ENCODE peak calls at places on chromosomes 16 and 17, in seven cellular contexts. N is body of pancreas, P is right lobe of liver, V is A549, A is HCT116, D is prostate gland, M is tibial nerve. H is an unnamed sample.
A peak's percentile ranks its signal among the peaks of the same experiment; 100 is the strongest.

GRCh38 chr17:60107526-60108257 is 29.0 kb upstream of the HEATR6 start:
- DNase-seq in V (peak; percentile 55), M (no peak), N (no peak), A (no peak), D (peak; percentile 1), P (no peak), H (no peak)

GRCh38 chr17:77869041-77869595 is 89.4 kb upstream of the TNRC6C start:
- DNase-seq in P (no peak), N (no peak), M (no peak), A (no peak), V (no peak), D (no peak), H (no peak)

GRCh38 chr17:4542003-4542725 is 13.0 kb downstream of the MYBBP1A start:
- DNase-seq in A (no peak), M (no peak), D (no peak), N (peak; percentile 15), V (no peak), P (no peak), H (no peak)

GRCh38 chr17:6279659-6280058 is 155.3 kb downstream of the AIPL1 start:
- DNase-seq in A (peak; percentile 56), M (no peak), V (peak; percentile 51), P (no peak), D (peak; percentile 33), N (peak; percentile 21), H (no peak)

GRCh38 chr16:919658-920631 is 50.8 kb downstream of the LMF1 start:
- DNase-seq in P (no peak), A (no peak), V (no peak), M (no peak), D (no peak), N (no peak), H (no peak)

GRCh38 chr16:82034981-82035612 is at the start of gene HSD17B2:
- DNase-seq in A (no peak), N (no peak), V (peak; percentile 24), D (no peak), M (no peak), P (peak; percentile 72), H (no peak)

GRCh38 chr17:74759941-74760340 is 11.5 kb downstream of the NHERF1 start:
- DNase-seq in M (no peak), N (peak; percentile 78), P (no peak), D (peak; percentile 85), A (no peak), V (no peak), H (no peak)

GRCh38 chr16:50244504-50245416 is 21.6 kb upstream of the ADCY7 start:
- DNase-seq in N (no peak), D (no peak), A (no peak), M (no peak), P (no peak), V (no peak), H (no peak)

GRCh38 chr17:82520041-82520910 is 744 bp downstream of the FOXK2 start:
- DNase-seq in D (no peak), V (no peak), A (no peak), M (no peak), N (peak; percentile 25), P (peak; percentile 54), H (no peak)

GRCh38 chr16:46920402-46921068 is 36.4 kb downstream of the GPT2 start:
- DNase-seq in M (no peak), P (no peak), A (peak; percentile 10), D (peak; percentile 83), N (peak; percentile 94), V (no peak), H (no peak)

GRCh38 chr17:31699281-31699680 is 159.8 kb downstream of the COPRS start:
- DNase-seq in N (no peak), A (no peak), M (no peak), D (no peak), P (peak; percentile 46), V (no peak), H (no peak)

GRCh38 chr17:50916026-50916707 is 50.0 kb upstream of the TOB1 start:
- DNase-seq in D (no peak), N (no peak), A (no peak), P (no peak), V (no peak), M (no peak), H (no peak)

GRCh38 chr16:372584-372983 is 2.2 kb upstream of the MRPL28 start:
- DNase-seq in V (no peak), M (no peak), A (no peak), N (no peak), D (no peak), P (no peak), H (no peak)

GRCh38 chr17:40827746-40828453 is 5.5 kb upstream of the KRT10 start:
- DNase-seq in D (no peak), A (peak; percentile 80), V (peak; percentile 36), M (no peak), P (no peak), N (no peak), H (no peak)

GRCh38 chr16:11094075-11094593 is 149.8 kb downstream of the CLEC16A start:
- DNase-seq in A (peak; percentile 77), M (no peak), D (no peak), P (no peak), N (no peak), V (no peak), H (no peak)

GRCh38 chr17:43006639-43007551 is at the start of gene IFI35:
- DNase-seq in M (peak; percentile 80), A (peak; percentile 42), N (peak; percentile 86), D (peak; percentile 85), P (peak; percentile 88), V (peak; percentile 85), H (peak; percentile 98)
- TF ChIP-seq POLR2A in M (peak; percentile 43), A (no peak), N (peak; percentile 85), D (peak; percentile 41), P (peak; percentile 57), V (peak; percentile 41), H (no peak)

GRCh38 chr17:14204546-14204945 is 32.1 kb downstream of the CDRT15 start:
- DNase-seq in A (no peak), M (no peak), D (no peak), P (no peak), V (no peak), N (no peak), H (no peak)

GRCh38 chr17:14202388-14203166 is 34.1 kb downstream of the CDRT15 start:
- DNase-seq in N (no peak), D (no peak), A (no peak), V (no peak), P (no peak), M (no peak), H (no peak)

GRCh38 chr17:14201595-14201994 is 35.1 kb downstream of the CDRT15 start:
- DNase-seq in M (no peak), V (no peak), D (no peak), P (no peak), A (no peak), N (no peak), H (no peak)

GRCh38 chr17:14204084-14204483 is 32.6 kb downstream of the CDRT15 start:
- DNase-seq in P (no peak), M (no peak), N (no peak), V (no peak), D (no peak), A (no peak), H (no peak)

DNA sequence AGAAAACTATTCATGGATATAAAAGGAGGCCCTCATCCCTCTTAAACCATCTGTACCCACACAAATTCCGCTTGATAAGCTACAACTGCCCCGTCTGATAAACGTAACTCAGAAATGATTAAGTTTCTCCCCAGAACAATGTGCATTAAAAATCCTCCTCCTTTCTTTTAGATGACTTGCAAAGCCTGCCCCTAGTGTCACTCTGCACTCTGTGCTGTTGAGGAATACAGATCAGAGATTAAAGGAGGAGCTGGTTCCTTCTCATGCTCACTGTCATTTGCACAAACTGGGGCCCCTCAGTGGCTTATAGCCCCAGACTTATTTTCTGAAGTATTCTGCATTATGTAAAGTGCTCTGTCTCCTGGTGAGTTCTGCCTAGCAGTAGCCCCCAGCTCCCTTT is 33.3 kb downstream of the CDRT15 start:
- DNase-seq in V (no peak), D (no peak), M (no peak), N (no peak), A (no peak), P (no peak), H (no peak)
- TF ChIP-seq CTCF in V (peak; percentile 6), D (no peak), M (no peak), N (peak; percentile 10), A (peak; percentile 42), P (peak; percentile 17), H (no peak)

DNA sequence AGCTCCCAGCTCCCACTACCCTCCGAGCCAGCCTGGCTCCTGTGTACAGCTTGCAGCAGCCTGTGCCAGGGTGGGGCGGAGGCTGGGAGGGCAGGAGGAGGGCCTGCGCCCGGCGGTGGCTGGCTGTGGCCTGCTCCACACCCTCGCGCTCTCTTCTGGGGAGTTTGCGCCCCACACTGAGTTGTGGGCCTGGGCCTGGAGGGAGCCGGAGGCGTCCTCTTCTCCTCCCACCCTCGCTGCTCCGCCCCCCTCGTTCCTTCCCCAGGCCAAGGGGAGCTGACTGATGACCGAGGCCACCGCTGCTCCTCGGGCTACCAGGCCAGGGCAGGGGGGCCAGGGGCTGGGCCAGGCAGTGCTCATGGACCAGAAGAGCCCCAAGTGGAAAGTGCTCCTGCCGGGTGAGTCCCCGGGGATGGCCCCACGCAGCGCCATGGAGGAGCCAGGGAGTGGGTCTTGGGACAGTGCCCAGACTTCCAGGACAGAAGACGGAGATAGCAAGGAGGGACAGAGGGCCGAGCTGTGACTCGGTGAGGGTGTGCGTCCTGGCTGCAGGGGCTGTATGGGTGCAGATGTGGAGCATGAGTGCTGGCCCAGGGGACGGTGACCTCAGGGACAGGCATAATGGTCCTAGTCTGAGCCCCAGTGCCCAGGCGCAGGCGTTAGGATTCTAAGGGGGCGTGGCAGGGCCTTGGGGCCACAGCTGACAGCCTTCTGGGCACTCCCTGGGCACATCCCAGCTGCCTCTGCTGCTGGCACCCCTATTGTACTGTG is 242.1 kb upstream of the GSE1 start:
- DNase-seq in M (peak; percentile 46), D (peak; percentile 82), N (no peak), V (no peak), A (no peak), P (no peak), H (peak; percentile 93)
- H3K4me3 ChIP-seq in M (peak overlapping the region; percentile 1), D (no peak overlapping the region), N (no peak overlapping the region), V (no peak overlapping the region), A (no peak overlapping the region), P (no peak overlapping the region), H (no peak overlapping the region)

GRCh38 chr16:56999409-57000270 is 10.3 kb downstream of the NLRC5 start:
- DNase-seq in M (no peak), D (no peak), P (peak; percentile 41), V (no peak), N (no peak), A (no peak), H (peak; percentile 82)

GRCh38 chr16:56997931-56998330 is 8.6 kb downstream of the NLRC5 start:
- DNase-seq in M (no peak), N (no peak), P (peak; percentile 19), V (no peak), D (no peak), A (no peak), H (peak; percentile 20)

GRCh38 chr16:56998861-56999260 is 9.5 kb downstream of the NLRC5 start:
- DNase-seq in P (peak; percentile 34), A (no peak), N (no peak), D (no peak), M (no peak), V (no peak), H (peak; percentile 70)

GRCh38 chr16:56997264-56997663 is 7.9 kb downstream of the NLRC5 start:
- DNase-seq in A (no peak), V (no peak), N (no peak), D (no peak), P (no peak), M (no peak), H (peak; percentile 40)

DNA sequence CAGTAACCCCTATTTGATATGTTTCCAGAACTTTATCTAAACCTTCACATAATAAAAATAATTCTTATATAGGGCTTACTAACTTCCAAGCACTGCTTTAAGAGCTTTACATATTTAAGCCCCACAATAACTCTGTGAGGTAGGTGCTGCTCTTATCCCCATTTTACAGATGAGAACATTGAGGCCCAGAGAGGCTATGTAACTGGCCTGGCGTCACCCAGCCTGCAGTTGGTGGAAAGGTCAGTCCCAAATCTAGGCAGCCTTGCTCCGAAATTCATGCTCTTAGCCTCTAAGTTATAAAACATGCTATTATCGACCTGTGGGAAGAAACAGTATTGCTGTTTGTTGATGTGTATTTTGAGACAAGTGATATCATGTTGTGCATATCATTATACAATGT is 9.0 kb downstream of the NLRC5 start:
- DNase-seq in P (peak; percentile 3), M (no peak), V (no peak), A (no peak), D (no peak), N (no peak), H (no peak)
- TF ChIP-seq POLR2A in P (no peak), M (no peak), V (no peak), A (no peak), D (no peak), N (no peak), H (no peak)

H was measured in lower leg skin.